ENCODE peak calls at places on chromosomes 6 and 20, in eight cellular contexts. One of them, this sample, is unnamed.

GRCh38 chr6:136962661-136963060 is 40.6 kb downstream of the SLC35D3 start:
- DNase-seq in T-helper 17 cell: no peak
- DNase-seq in ureter: no peak
- DNase-seq in nephron progenitor cell: no peak
- DNase-seq in activated T-helper 1 cell treated with anti-CD3 and anti-CD28 coated beads, Interleukin-2, amount 50 U/mL, for 16 hours: no peak
- DNase-seq in C1 segment of cervical spinal cord: no peak
- DNase-seq in activated T-cell treated with anti-CD3 and anti-CD28 coated beads for 24 hours: no peak
- DNase-seq in progenitor cell of endocrine pancreas: no peak
- DNase-seq in this sample: no peak

GRCh38 chr6:86331265-86331840 is 606.0 kb upstream of the HTR1E start:
- DNase-seq in T-helper 17 cell: no peak
- DNase-seq in ureter: no peak
- DNase-seq in nephron progenitor cell: no peak
- DNase-seq in activated T-helper 1 cell treated with anti-CD3 and anti-CD28 coated beads, Interleukin-2, amount 50 U/mL, for 16 hours: no peak
- DNase-seq in C1 segment of cervical spinal cord: no peak
- DNase-seq in activated T-cell treated with anti-CD3 and anti-CD28 coated beads for 24 hours: no peak
- DNase-seq in progenitor cell of endocrine pancreas: no peak
- DNase-seq in this sample: no peak

GRCh38 chr6:39777661-39778060 is 14.5 kb upstream of the DAAM2 start:
- DNase-seq in T-helper 17 cell: no peak
- DNase-seq in ureter: no peak
- DNase-seq in nephron progenitor cell: no peak
- DNase-seq in activated T-helper 1 cell treated with anti-CD3 and anti-CD28 coated beads, Interleukin-2, amount 50 U/mL, for 16 hours: no peak
- DNase-seq in C1 segment of cervical spinal cord: peak
- DNase-seq in activated T-cell treated with anti-CD3 and anti-CD28 coated beads for 24 hours: no peak
- DNase-seq in progenitor cell of endocrine pancreas: no peak
- DNase-seq in this sample: no peak

GRCh38 chr20:53840462-53841000 is 229.9 kb downstream of the BCAS1 start:
- DNase-seq in T-helper 17 cell: no peak
- DNase-seq in ureter: no peak
- DNase-seq in nephron progenitor cell: no peak
- DNase-seq in activated T-helper 1 cell treated with anti-CD3 and anti-CD28 coated beads, Interleukin-2, amount 50 U/mL, for 16 hours: no peak
- DNase-seq in C1 segment of cervical spinal cord: no peak
- DNase-seq in activated T-cell treated with anti-CD3 and anti-CD28 coated beads for 24 hours: no peak
- DNase-seq in progenitor cell of endocrine pancreas: no peak
- DNase-seq in this sample: no peak

GRCh38 chr20:20462185-20462584 is 94.3 kb downstream of the INSM1 start:
- DNase-seq in T-helper 17 cell: no peak
- DNase-seq in ureter: no peak
- DNase-seq in nephron progenitor cell: no peak
- DNase-seq in activated T-helper 1 cell treated with anti-CD3 and anti-CD28 coated beads, Interleukin-2, amount 50 U/mL, for 16 hours: no peak
- DNase-seq in C1 segment of cervical spinal cord: no peak
- DNase-seq in activated T-cell treated with anti-CD3 and anti-CD28 coated beads for 24 hours: no peak
- DNase-seq in progenitor cell of endocrine pancreas: no peak
- DNase-seq in this sample: no peak

GRCh38 chr20:37359836-37360235 is 13.9 kb downstream of the SRC start:
- DNase-seq in T-helper 17 cell: no peak
- DNase-seq in ureter: no peak
- DNase-seq in nephron progenitor cell: no peak
- DNase-seq in activated T-helper 1 cell treated with anti-CD3 and anti-CD28 coated beads, Interleukin-2, amount 50 U/mL, for 16 hours: no peak
- DNase-seq in C1 segment of cervical spinal cord: no peak
- DNase-seq in activated T-cell treated with anti-CD3 and anti-CD28 coated beads for 24 hours: no peak
- DNase-seq in progenitor cell of endocrine pancreas: no peak
- DNase-seq in this sample: no peak

GRCh38 chr6:139291813-139292619 is at the start of gene TXLNB:
- DNase-seq in T-helper 17 cell: peak
- DNase-seq in ureter: peak
- DNase-seq in nephron progenitor cell: peak
- DNase-seq in activated T-helper 1 cell treated with anti-CD3 and anti-CD28 coated beads, Interleukin-2, amount 50 U/mL, for 16 hours: peak
- DNase-seq in C1 segment of cervical spinal cord: peak
- DNase-seq in activated T-cell treated with anti-CD3 and anti-CD28 coated beads for 24 hours: peak
- DNase-seq in progenitor cell of endocrine pancreas: no peak
- DNase-seq in this sample: peak

GRCh38 chr6:166935353-166935752 is 21.0 kb downstream of the RNASET2 start:
- DNase-seq in T-helper 17 cell: no peak
- DNase-seq in ureter: no peak
- DNase-seq in nephron progenitor cell: no peak
- DNase-seq in activated T-helper 1 cell treated with anti-CD3 and anti-CD28 coated beads, Interleukin-2, amount 50 U/mL, for 16 hours: no peak
- DNase-seq in C1 segment of cervical spinal cord: no peak
- DNase-seq in activated T-cell treated with anti-CD3 and anti-CD28 coated beads for 24 hours: no peak
- DNase-seq in progenitor cell of endocrine pancreas: no peak
- DNase-seq in this sample: no peak

GRCh38 chr6:20680697-20681165 is 146.5 kb downstream of the CDKAL1 start:
- DNase-seq in T-helper 17 cell: no peak
- DNase-seq in ureter: no peak
- DNase-seq in nephron progenitor cell: no peak
- DNase-seq in activated T-helper 1 cell treated with anti-CD3 and anti-CD28 coated beads, Interleukin-2, amount 50 U/mL, for 16 hours: no peak
- DNase-seq in C1 segment of cervical spinal cord: no peak
- DNase-seq in activated T-cell treated with anti-CD3 and anti-CD28 coated beads for 24 hours: no peak
- DNase-seq in progenitor cell of endocrine pancreas: no peak
- DNase-seq in this sample: no peak

GRCh38 chr6:52839124-52840055 is 1.2 kb downstream of the GSTA5 start:
- DNase-seq in T-helper 17 cell: peak
- DNase-seq in ureter: no peak
- DNase-seq in nephron progenitor cell: peak
- DNase-seq in activated T-helper 1 cell treated with anti-CD3 and anti-CD28 coated beads, Interleukin-2, amount 50 U/mL, for 16 hours: peak
- DNase-seq in C1 segment of cervical spinal cord: no peak
- DNase-seq in activated T-cell treated with anti-CD3 and anti-CD28 coated beads for 24 hours: peak
- DNase-seq in progenitor cell of endocrine pancreas: peak
- DNase-seq in this sample: no peak

GRCh38 chr6:37393530-37393929 is 39.5 kb upstream of the CMTR1 start:
- DNase-seq in T-helper 17 cell: no peak
- DNase-seq in ureter: no peak
- DNase-seq in nephron progenitor cell: no peak
- DNase-seq in activated T-helper 1 cell treated with anti-CD3 and anti-CD28 coated beads, Interleukin-2, amount 50 U/mL, for 16 hours: no peak
- DNase-seq in C1 segment of cervical spinal cord: no peak
- DNase-seq in activated T-cell treated with anti-CD3 and anti-CD28 coated beads for 24 hours: no peak
- DNase-seq in progenitor cell of endocrine pancreas: no peak
- DNase-seq in this sample: no peak

GRCh38 chr6:4371207-4371921 is 236.0 kb upstream of the ECI2 start:
- DNase-seq in T-helper 17 cell: no peak
- DNase-seq in ureter: no peak
- DNase-seq in nephron progenitor cell: no peak
- DNase-seq in activated T-helper 1 cell treated with anti-CD3 and anti-CD28 coated beads, Interleukin-2, amount 50 U/mL, for 16 hours: no peak
- DNase-seq in C1 segment of cervical spinal cord: no peak
- DNase-seq in activated T-cell treated with anti-CD3 and anti-CD28 coated beads for 24 hours: no peak
- DNase-seq in progenitor cell of endocrine pancreas: no peak
- DNase-seq in this sample: no peak

GRCh38 chr6:43268348-43268685 is 25.0 kb downstream of the TTBK1 start:
- DNase-seq in T-helper 17 cell: no peak
- DNase-seq in ureter: no peak
- DNase-seq in nephron progenitor cell: no peak
- DNase-seq in activated T-helper 1 cell treated with anti-CD3 and anti-CD28 coated beads, Interleukin-2, amount 50 U/mL, for 16 hours: no peak
- DNase-seq in C1 segment of cervical spinal cord: peak
- DNase-seq in activated T-cell treated with anti-CD3 and anti-CD28 coated beads for 24 hours: no peak
- DNase-seq in progenitor cell of endocrine pancreas: no peak
- DNase-seq in this sample: no peak